ENCODE peak calls at places on chromosomes 3 and 15, in four cellular contexts. W is breast epithelium, Q is psoas muscle, Z is neural crest cell. P is an unnamed sample.

GRCh38 chr15:25246641-25247417 is 192.0 kb downstream of the UBE3A start:
- DNase-seq in W (peak), Q (peak), Z (no peak), P (peak)

GRCh38 chr15:28901987-28902745 is 16.4 kb downstream of the APBA2 start:
- DNase-seq in W (peak), Q (no peak), Z (no peak), P (peak)

GRCh38 chr3:38985581-38985980 is 66.2 kb downstream of the SCN11A start:
- DNase-seq in W (no peak), Q (no peak), Z (no peak), P (no peak)

GRCh38 chr3:109059289-109059688 is 58.6 kb downstream of the MORC1 start:
- DNase-seq in W (no peak), Q (no peak), Z (no peak), P (no peak)

GRCh38 chr3:85170646-85171045 is 211.9 kb downstream of the CADM2 start:
- DNase-seq in W (no peak), Q (no peak), Z (no peak), P (no peak)

GRCh38 chr3:115986555-115987207 is 363.4 kb downstream of the GAP43 start:
- DNase-seq in W (no peak), Q (no peak), Z (no peak), P (no peak)

GRCh38 chr3:47065058-47065457 is 85.6 kb downstream of the NBEAL2 start:
- DNase-seq in W (no peak), Q (no peak), Z (no peak), P (no peak)

GRCh38 chr3:77825045-77825827 is 785.3 kb downstream of the ROBO2 start:
- DNase-seq in W (peak), Q (peak), Z (no peak), P (peak)

GRCh38 chr3:137944593-137944992 is 65.4 kb upstream of the CLDN18 start:
- DNase-seq in W (no peak), Q (no peak), Z (no peak), P (no peak)

GRCh38 chr15:52857471-52857870 is 67.3 kb upstream of the ONECUT1 start:
- DNase-seq in W (no peak), Q (no peak), Z (no peak), P (no peak)

GRCh38 chr15:82904574-82904973 is 47.9 kb downstream of the HOMER2 start:
- DNase-seq in W (no peak), Q (no peak), Z (no peak), P (no peak)

GRCh38 chr3:183576487-183577107 is 21.1 kb upstream of the KLHL6 start:
- DNase-seq in W (no peak), Q (no peak), Z (no peak), P (no peak)

GRCh38 chr3:144763878-144764454 is 792.3 kb downstream of the DIPK2A start:
- DNase-seq in W (no peak), Q (no peak), Z (no peak), P (no peak)

GRCh38 chr15:52301265-52301847 is 5.8 kb upstream of the MYO5C start:
- DNase-seq in W (no peak), Q (no peak), Z (no peak), P (no peak)

GRCh38 chr15:67080118-67080899 is 14.9 kb downstream of the SMAD3 start:
- DNase-seq in W (no peak), Q (peak), Z (no peak), P (no peak)

GRCh38 chr15:51799174-51799907 is 30.1 kb upstream of the TMOD3 start:
- DNase-seq in W (no peak), Q (no peak), Z (no peak), P (no peak)

GRCh38 chr15:55514414-55514850 is 6.4 kb upstream of the DNAAF4 start:
- DNase-seq in W (no peak), Q (no peak), Z (no peak), P (no peak)

GRCh38 chr15:100438570-100438969 is 90.2 kb downstream of the CERS3 start:
- DNase-seq in W (no peak), Q (peak), Z (no peak), P (no peak)

GRCh38 chr3:106130384-106131084 is 261.7 kb upstream of the CBLB start:
- DNase-seq in W (no peak), Q (no peak), Z (no peak), P (no peak)

GRCh38 chr3:169295126-169295525 is 368.4 kb downstream of the MECOM start:
- DNase-seq in W (no peak), Q (no peak), Z (no peak), P (no peak)

GRCh38 chr3:129117134-129117533 is 4.5 kb downstream of the RAB43 start:
- DNase-seq in W (no peak), Q (no peak), Z (no peak), P (no peak)

GRCh38 chr3:172307143-172307560 is 141.1 kb downstream of the GHSR start:
- DNase-seq in W (no peak), Q (no peak), Z (no peak), P (no peak)

GRCh38 chr3:98583766-98584165 is 9.6 kb downstream of the CPOX start:
- DNase-seq in W (no peak), Q (no peak), Z (no peak), P (no peak)

GRCh38 chr3:43499256-43499655 is 122.6 kb downstream of the ANO10 start:
- DNase-seq in W (no peak), Q (no peak), Z (no peak), P (no peak)

GRCh38 chr3:189236352-189236751 is 64.6 kb downstream of the TPRG1 start:
- DNase-seq in W (no peak), Q (no peak), Z (no peak), P (no peak)

GRCh38 chr3:187281191-187281714 is 10.3 kb downstream of the MASP1 start:
- DNase-seq in W (no peak), Q (no peak), Z (no peak), P (no peak)

GRCh38 chr15:25481208-25481862 is 42.5 kb upstream of the UBE3A start:
- DNase-seq in W (no peak), Q (no peak), Z (no peak), P (no peak)

GRCh38 chr3:19399836-19400235 is 251.5 kb downstream of the KCNH8 start:
- DNase-seq in W (no peak), Q (no peak), Z (no peak), P (no peak)

GRCh38 chr3:135706758-135707375 is 258.7 kb upstream of the PPP2R3A start:
- DNase-seq in W (no peak), Q (no peak), Z (no peak), P (no peak)

GRCh38 chr3:132265008-132265407 is 52.2 kb upstream of the ACP3 start:
- DNase-seq in W (no peak), Q (no peak), Z (no peak), P (no peak)

GRCh38 chr3:55842204-55842603 is 355.1 kb upstream of the WNT5A start:
- DNase-seq in W (no peak), Q (no peak), Z (no peak), P (no peak)

GRCh38 chr3:45611619-45612018 is 17.1 kb downstream of the LIMD1 start:
- DNase-seq in W (no peak), Q (no peak), Z (peak), P (no peak)

GRCh38 chr15:40769310-40770146 is at the start of gene C15orf62:
- DNase-seq in W (peak), Q (no peak), Z (no peak), P (no peak)

GRCh38 chr3:58419782-58420512 is 13.7 kb downstream of the PDHB start:
- DNase-seq in W (no peak), Q (peak), Z (no peak), P (no peak)

DNA sequence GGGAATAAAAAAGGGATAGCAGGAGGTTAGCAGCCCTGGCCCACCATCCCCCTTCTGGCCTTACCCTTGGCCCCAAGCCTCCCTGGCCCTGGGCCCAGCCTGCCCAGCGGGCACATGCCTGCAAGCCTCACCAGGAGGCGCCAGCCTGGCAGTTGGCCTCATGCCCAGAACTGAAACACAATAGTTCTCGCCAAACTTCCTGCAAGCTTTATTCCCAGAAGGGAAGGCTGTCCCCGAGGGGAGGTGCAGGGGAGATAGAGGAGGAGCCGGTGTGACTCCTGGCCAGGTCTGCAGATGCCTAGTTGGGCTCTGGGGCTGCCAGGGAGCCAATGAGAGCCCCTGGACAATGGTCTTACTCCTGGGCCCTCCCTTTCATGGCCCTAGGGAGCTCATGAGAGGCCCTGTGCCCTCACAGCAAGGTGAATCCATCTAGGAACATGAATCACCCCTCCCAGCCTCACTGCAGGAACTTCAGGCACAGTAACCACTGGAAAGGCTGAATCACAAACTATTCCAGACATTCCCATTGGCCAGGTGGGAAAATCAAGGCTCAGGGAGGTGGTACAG is 4.0 kb downstream of the CCDC33 start:
- DNase-seq in W (peak), Q (peak), Z (no peak), P (no peak)
- TF ChIP-seq CTCF in W (no peak), Q (peak), Z (no peak), P (peak)

GRCh38 chr3:48563382-48563918 is at the start of gene UCN2:
- DNase-seq in W (no peak), Q (no peak), Z (no peak), P (no peak)

GRCh38 chr3:48560648-48561018 is 2.9 kb downstream of the UCN2 start:
- DNase-seq in W (no peak), Q (no peak), Z (no peak), P (no peak)

GRCh38 chr3:48558446-48559134 is 2.0 kb upstream of the PFKFB4 start:
- DNase-seq in W (no peak), Q (peak), Z (no peak), P (no peak)

GRCh38 chr3:48562367-48563095 is 1.1 kb downstream of the UCN2 start:
- DNase-seq in W (no peak), Q (no peak), Z (no peak), P (no peak)

GRCh38 chr3:48561045-48561736 is 2.4 kb downstream of the UCN2 start:
- DNase-seq in W (no peak), Q (peak), Z (peak), P (no peak)
- TF ChIP-seq CTCF in W (no peak), Q (no peak), Z (peak), P (peak)

GRCh38 chr3:52934626-52935530 is 37.5 kb upstream of the STIMATE start:
- DNase-seq in W (no peak), Q (no peak), Z (peak), P (no peak)

GRCh38 chr3:52931328-52931727 is 34.0 kb upstream of the STIMATE start:
- DNase-seq in W (no peak), Q (no peak), Z (no peak), P (no peak)

GRCh38 chr3:52930748-52931147 is 33.4 kb upstream of the STIMATE start:
- DNase-seq in W (no peak), Q (no peak), Z (no peak), P (no peak)

GRCh38 chr3:52926556-52926955 is 29.2 kb upstream of the STIMATE start:
- DNase-seq in W (no peak), Q (no peak), Z (no peak), P (no peak)

GRCh38 chr3:52931889-52932288 is 34.5 kb upstream of the STIMATE start:
- DNase-seq in W (no peak), Q (no peak), Z (no peak), P (no peak)
- TF ChIP-seq CTCF in W (no peak), Q (no peak), Z (peak), P (peak)

GRCh38 chr3:142866841-142867631 is 21.8 kb downstream of the PCOLCE2 start:
- DNase-seq in W (no peak), Q (no peak), Z (no peak), P (no peak)
- TF ChIP-seq CTCF in W (no peak), Q (no peak), Z (no peak), P (peak)

GRCh38 chr3:11549580-11550140 is 94.1 kb downstream of the VGLL4 start:
- DNase-seq in W (peak), Q (no peak), Z (no peak), P (no peak)
- TF ChIP-seq CTCF in W (no peak), Q (no peak), Z (no peak), P (no peak)

DNA sequence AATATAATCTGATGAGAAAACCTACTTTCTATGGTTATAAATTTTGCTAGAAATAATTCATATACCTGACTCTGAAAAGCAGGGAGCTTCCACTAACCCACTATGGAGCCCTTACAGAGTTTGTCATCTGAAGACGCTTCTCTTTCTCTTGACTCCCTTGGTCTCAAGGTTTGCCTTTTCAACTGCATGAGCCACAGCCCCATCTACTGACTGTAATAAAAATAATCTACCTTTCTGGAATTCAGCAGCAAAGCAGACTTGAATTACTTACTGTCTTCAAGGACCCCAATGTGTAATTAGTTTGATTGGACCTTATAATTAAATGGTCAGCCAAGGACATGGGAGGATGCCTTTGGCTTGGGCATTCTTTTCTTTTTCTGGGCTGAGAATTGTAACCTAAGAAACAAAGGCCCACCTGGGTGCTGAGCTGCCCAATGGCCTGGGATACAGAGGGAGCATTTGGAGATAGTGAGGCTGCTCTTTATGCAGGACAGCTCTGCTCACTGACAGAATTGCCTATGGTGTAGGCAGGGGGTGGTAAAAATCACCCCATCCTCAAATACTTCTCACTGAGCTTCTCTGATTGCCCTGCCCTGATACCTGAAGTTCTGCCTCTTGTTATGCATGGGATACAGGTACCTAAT is 178.6 kb upstream of the TRIM42 start:
- DNase-seq in W (no peak), Q (no peak), Z (no peak), P (no peak)
- TF ChIP-seq CTCF in W (no peak), Q (peak), Z (peak), P (peak)

P was measured in chondrocyte.